ENCODE peak calls at places on chromosomes 3 and 15, in six cellular contexts. T is upper lobe of left lung, Z is stomach, L is H1, P is K562, D is spleen. W is an unnamed sample.

GRCh38 chr3:11820540-11821041 is 26.1 kb downstream of the TAMM41 start:
- DNase-seq in L (no peak), P (no peak), Z (peak; percentile 37), D (no peak), T (peak; percentile 51), W (no peak)

GRCh38 chr3:129975332-129976090 is 991 bp downstream of the TRH start:
- DNase-seq in D (peak; percentile 82), P (no peak), T (peak; percentile 31), L (peak; percentile 66), Z (no peak), W (no peak)

GRCh38 chr15:78080088-78080460 is 2.6 kb upstream of the TBC1D2B start:
- DNase-seq in P (no peak), D (no peak), L (no peak), Z (no peak), T (no peak), W (peak; percentile 58)

GRCh38 chr3:32392530-32393302 is 1.1 kb downstream of the CMTM7 start:
- DNase-seq in D (no peak), P (no peak), T (peak; percentile 80), Z (peak; percentile 54), L (no peak), W (peak; percentile 83)

GRCh38 chr3:188348445-188349244 is 194.7 kb downstream of the LPP start:
- DNase-seq in Z (peak; percentile 73), T (peak; percentile 40), D (no peak), L (no peak), P (no peak), W (peak; percentile 80)

GRCh38 chr3:157832588-157832987 is 273.6 kb downstream of the SHOX2 start:
- DNase-seq in Z (no peak), P (no peak), L (no peak), T (no peak), D (no peak), W (no peak)

GRCh38 chr3:17678116-17678741 is 64.2 kb downstream of the TBC1D5 start:
- DNase-seq in P (no peak), Z (no peak), L (no peak), D (no peak), T (no peak), W (no peak)

GRCh38 chr3:158789592-158789991 is 12.3 kb upstream of the MFSD1 start:
- DNase-seq in L (no peak), T (no peak), Z (no peak), D (no peak), P (peak; percentile 60), W (no peak)

GRCh38 chr3:34948431-34948971 is 690.8 kb upstream of the ARPP21 start:
- DNase-seq in T (no peak), L (no peak), D (no peak), P (no peak), Z (no peak), W (no peak)

GRCh38 chr15:31439328-31439727 is 112.7 kb downstream of the KLF13 start:
- DNase-seq in T (peak; percentile 66), Z (no peak), P (peak; percentile 56), L (peak; percentile 60), D (no peak), W (no peak)

GRCh38 chr15:31444844-31445243 is 118.2 kb downstream of the KLF13 start:
- DNase-seq in T (no peak), L (no peak), P (no peak), D (no peak), Z (no peak), W (no peak)

GRCh38 chr15:31440754-31441298 is 114.2 kb downstream of the KLF13 start:
- DNase-seq in Z (peak; percentile 42), P (no peak), T (peak; percentile 75), L (no peak), D (peak; percentile 91), W (peak; percentile 82)

GRCh38 chr15:31438601-31439265 is 112.1 kb downstream of the KLF13 start:
- DNase-seq in P (no peak), L (no peak), T (peak; percentile 89), D (no peak), Z (no peak), W (no peak)

GRCh38 chr15:31442203-31443090 is 115.8 kb downstream of the KLF13 start:
- DNase-seq in P (peak; percentile 27), L (no peak), Z (peak; percentile 42), T (no peak), D (no peak), W (no peak)
- TF ChIP-seq POLR2AphosphoS5 in P (no peak), L (no peak), Z (no peak), T (no peak), D (no peak), W (no peak)

GRCh38 chr3:49500408-49501257 is 30.6 kb downstream of the DAG1 start:
- DNase-seq in D (no peak), L (no peak), Z (peak; percentile 53), T (peak; percentile 69), P (peak; percentile 67), W (peak; percentile 89)
- TF ChIP-seq POLR2A in D (no peak), L (no peak), Z (no peak), T (no peak), P (no peak), W (no peak)

GRCh38 chr3:183283886-183284285 is 30.8 kb downstream of the B3GNT5 start:
- DNase-seq in D (no peak), T (no peak), Z (no peak), P (no peak), L (no peak), W (no peak)

GRCh38 chr3:183284570-183284969 is 31.5 kb downstream of the B3GNT5 start:
- DNase-seq in T (no peak), P (no peak), Z (no peak), L (no peak), D (no peak), W (no peak)

GRCh38 chr3:183287301-183287971 is 34.4 kb downstream of the B3GNT5 start:
- DNase-seq in L (no peak), D (no peak), T (no peak), Z (no peak), P (peak; percentile 68), W (peak; percentile 81)

GRCh38 chr3:183285318-183285717 is 32.3 kb downstream of the B3GNT5 start:
- DNase-seq in P (no peak), T (no peak), Z (no peak), D (no peak), L (no peak), W (no peak)

GRCh38 chr3:183285828-183286457 is 32.9 kb downstream of the B3GNT5 start:
- DNase-seq in P (peak; percentile 38), Z (peak; percentile 87), L (no peak), D (peak; percentile 92), T (peak; percentile 95), W (peak; percentile 93)
- TF ChIP-seq POLR2AphosphoS5 in P (no peak), Z (peak; percentile 64), L (no peak), D (peak; percentile 85), T (peak; percentile 93), W (peak; percentile 85)

GRCh38 chr3:197393711-197394110 is 95.3 kb upstream of the DLG1 start:
- DNase-seq in T (no peak), L (no peak), P (peak; percentile 3), Z (no peak), D (peak; percentile 29), W (no peak)

GRCh38 chr3:197392961-197393360 is 94.5 kb upstream of the DLG1 start:
- DNase-seq in L (no peak), P (peak; percentile 1), D (no peak), T (no peak), Z (no peak), W (no peak)

GRCh38 chr3:197398301-197398878 is 100.0 kb upstream of the DLG1 start:
- DNase-seq in P (peak; percentile 3), D (no peak), Z (no peak), L (no peak), T (no peak), W (no peak)

GRCh38 chr3:197397812-197398211 is 99.4 kb upstream of the DLG1 start:
- DNase-seq in Z (no peak), D (no peak), P (no peak), L (no peak), T (no peak), W (no peak)

GRCh38 chr3:197394464-197395321 is 96.3 kb upstream of the DLG1 start:
- DNase-seq in T (no peak), Z (peak; percentile 38), L (no peak), P (peak; percentile 54), D (peak; percentile 41), W (no peak)
- TF ChIP-seq POLR2A in T (no peak), Z (no peak), L (no peak), P (no peak), D (no peak), W (no peak)

GRCh38 chr15:75736256-75736655 is 23.6 kb upstream of the CSPG4 start:
- DNase-seq in Z (no peak), T (no peak), D (peak; percentile 66), L (no peak), P (no peak), W (peak; percentile 50)

GRCh38 chr15:75733761-75734651 is 21.4 kb upstream of the CSPG4 start:
- DNase-seq in D (peak; percentile 66), T (no peak), L (no peak), P (no peak), Z (no peak), W (no peak)

GRCh38 chr15:75732809-75733451 is 20.3 kb upstream of the CSPG4 start:
- DNase-seq in T (peak; percentile 68), P (peak; percentile 71), Z (peak; percentile 73), L (peak; percentile 96), D (peak; percentile 84), W (peak; percentile 89)

GRCh38 chr15:75739791-75740190 is 27.1 kb upstream of the CSPG4 start:
- DNase-seq in T (no peak), Z (no peak), L (no peak), D (no peak), P (no peak), W (peak; percentile 56)

DNA sequence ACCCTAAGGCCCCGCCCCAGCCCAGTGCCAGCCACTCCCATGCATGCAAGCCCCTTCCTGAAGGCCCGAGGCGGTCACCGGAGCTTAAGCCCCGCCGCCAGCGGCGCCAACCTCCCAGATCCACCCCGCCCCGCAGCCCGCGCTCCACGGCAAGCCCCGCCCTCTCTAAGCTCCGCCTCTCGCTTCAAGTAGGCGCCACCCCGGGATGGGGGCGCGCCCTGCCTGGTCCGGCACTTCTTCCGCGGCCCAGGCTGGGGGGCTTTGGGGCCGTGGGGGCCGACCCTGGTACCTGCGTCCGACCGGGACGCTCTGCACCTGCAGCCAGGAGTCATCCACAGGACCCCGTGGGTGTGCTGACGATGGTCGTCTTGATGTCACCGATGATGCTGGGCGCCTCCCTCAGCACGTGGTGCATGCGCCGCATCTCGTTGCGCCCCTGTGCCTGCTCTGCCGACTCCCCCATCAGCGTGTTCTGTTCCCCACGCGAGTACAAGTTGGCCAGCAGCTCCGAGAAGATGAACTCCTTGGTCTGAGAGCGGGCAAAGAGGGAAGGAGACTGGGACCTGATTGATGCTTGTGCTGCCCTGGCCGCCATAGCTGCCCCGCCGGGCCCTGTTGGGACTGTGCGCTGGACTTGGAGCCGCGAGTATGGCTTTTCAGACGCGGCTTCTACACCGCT is 26.1 kb upstream of the CSPG4 start:
- DNase-seq in D (peak; percentile 97), Z (peak; percentile 98), T (peak; percentile 97), P (peak; percentile 99), L (peak; percentile 99), W (peak; percentile 98)
- TF ChIP-seq POLR2AphosphoS5 in D (peak; percentile 38), Z (no peak), T (no peak), P (no peak), L (peak; percentile 32), W (peak; percentile 11)

GRCh38 chr3:13158871-13159270 is 85.6 kb upstream of the IQSEC1 start:
- DNase-seq in Z (no peak), P (no peak), T (no peak), L (no peak), D (peak; percentile 4), W (peak; percentile 2)
- TF ChIP-seq POLR2A in Z (no peak), P (no peak), T (no peak), L (no peak), D (no peak), W (no peak)

W was measured in sigmoid colon.